ENCODE peak calls at places on chromosome 4, in seven cellular contexts. N is cerebellar cortex; R is cardiac muscle cell; Z is ELR; Q is activated CD4-positive, alpha-beta T cell treated with anti-CD3 and anti-CD28 coated beads, Interleukin-2, amount 10 ng/mL, durations not matched to agents 7 days and 5 days; W is naive thymus-derived CD8-positive, alpha-beta T cell; Y is nucleus accumbens. E is an unnamed sample.

GRCh38 chr4:187555174-187555573 is 440.4 kb upstream of the ZFP42 start:
- DNase-seq in N (no peak), R (no peak), Z (no peak), Q (no peak), W (no peak), Y (no peak), E (no peak)

GRCh38 chr4:129950217-129950616 is 854.3 kb downstream of the C4orf33 start:
- DNase-seq in N (no peak), R (no peak), Z (no peak), Q (no peak), W (no peak), Y (no peak), E (no peak)

GRCh38 chr4:2836391-2836859 is 7.2 kb upstream of the ADD1 start:
- DNase-seq in N (no peak), R (no peak), Z (no peak), Q (no peak), W (no peak), Y (no peak), E (no peak)

GRCh38 chr4:173052439-173052838 is 116.2 kb upstream of the GALNT7 start:
- DNase-seq in N (no peak), R (no peak), Z (no peak), Q (no peak), W (no peak), Y (no peak), E (no peak)

GRCh38 chr4:89558147-89558546 is 250.5 kb upstream of the GPRIN3 start:
- DNase-seq in N (peak), R (peak), Z (peak), Q (no peak), W (no peak), Y (no peak), E (no peak)

GRCh38 chr4:76879731-76880364 is 18.1 kb downstream of the SOWAHB start:
- DNase-seq in N (no peak), R (no peak), Z (peak), Q (no peak), W (no peak), Y (no peak), E (no peak)

GRCh38 chr4:177190995-177191568 is 118.6 kb upstream of the NEIL3 start:
- DNase-seq in N (no peak), R (no peak), Z (no peak), Q (no peak), W (no peak), Y (no peak), E (no peak)

GRCh38 chr4:163701915-163702314 is 207.4 kb downstream of the TMA16 start:
- DNase-seq in N (no peak), R (no peak), Z (peak), Q (no peak), W (no peak), Y (no peak), E (no peak)

GRCh38 chr4:76803522-76803921 is 94.4 kb downstream of the SOWAHB start:
- DNase-seq in N (no peak), R (no peak), Z (peak), Q (no peak), W (no peak), Y (no peak), E (no peak)

GRCh38 chr4:113584407-113585150 is 177.0 kb downstream of the CAMK2D start:
- DNase-seq in N (peak), R (peak), Z (peak), Q (no peak), W (no peak), Y (no peak), E (no peak)

GRCh38 chr4:61162116-61162515 is 38.0 kb upstream of the ADGRL3 start:
- DNase-seq in N (no peak), R (no peak), Z (no peak), Q (no peak), W (no peak), Y (no peak), E (no peak)

GRCh38 chr4:147829401-147830101 is 97.7 kb downstream of the ARHGAP10 start:
- DNase-seq in N (no peak), R (peak), Z (no peak), Q (no peak), W (no peak), Y (no peak), E (no peak)

GRCh38 chr4:72275381-72275780 is 243.6 kb downstream of the NPFFR2 start:
- DNase-seq in N (no peak), R (no peak), Z (no peak), Q (no peak), W (no peak), Y (no peak), E (no peak)

GRCh38 chr4:181821039-181822004 is 421.9 kb upstream of the TENM3 start:
- DNase-seq in N (no peak), R (peak), Z (peak), Q (no peak), W (no peak), Y (no peak), E (peak)